ENCODE peak calls at places on chromosomes 12 and 14, in six cellular contexts. L is sigmoid colon, H is ecto neural progenitor cell, I is A549, Q is anterior cingulate cortex, N is hepatic stellate cell. R is an unnamed sample.

GRCh38 chr12:29556363-29556762 is 58.9 kb upstream of the OVCH1 start:
- DNase-seq in Q (no peak), I (no peak), H (no peak), N (no peak), L (no peak), R (no peak)

GRCh38 chr12:50764116-50764860 is 387 bp downstream of the ATF1 start:
- DNase-seq in N (peak; percentile 54), L (peak; percentile 72), H (no peak), I (peak; percentile 63), Q (peak; percentile 74), R (peak; percentile 77)

GRCh38 chr14:94906991-94907587 is 137.2 kb upstream of the GSC start:
- DNase-seq in Q (no peak), H (no peak), N (no peak), L (peak; percentile 45), I (no peak), R (no peak)

GRCh38 chr12:21485998-21486397 is 15.4 kb downstream of the RECQL start:
- DNase-seq in L (no peak), Q (no peak), I (no peak), N (no peak), H (no peak), R (no peak)

GRCh38 chr12:104535383-104535782 is 78.6 kb downstream of the CHST11 start:
- DNase-seq in Q (no peak), H (no peak), N (no peak), L (no peak), I (no peak), R (peak; percentile 31)

GRCh38 chr12:86621957-86622356 is 365.8 kb upstream of the MGAT4C start:
- DNase-seq in H (no peak), I (no peak), N (no peak), Q (no peak), L (no peak), R (no peak)

GRCh38 chr14:91009501-91010152 is 50.8 kb downstream of the RPS6KA5 start:
- DNase-seq in L (no peak), H (no peak), N (no peak), I (no peak), Q (no peak), R (no peak)

GRCh38 chr12:95239216-95239615 is 21.6 kb downstream of the VEZT start:
- DNase-seq in H (no peak), N (no peak), Q (no peak), I (no peak), L (no peak), R (no peak)

GRCh38 chr12:21656931-21657335 is 709 bp downstream of the LDHB start:
- DNase-seq in N (peak; percentile 14), H (peak; percentile 60), I (peak; percentile 56), Q (no peak), L (peak; percentile 71), R (peak; percentile 36)

GRCh38 chr12:120539303-120539702 is 5.1 kb downstream of the RNF10 start:
- DNase-seq in H (no peak), N (peak; percentile 27), I (peak; percentile 23), Q (no peak), L (peak; percentile 25), R (peak; percentile 38)

GRCh38 chr12:67698711-67699603 is 50.4 kb downstream of the DYRK2 start:
- DNase-seq in N (no peak), L (no peak), I (no peak), H (no peak), Q (no peak), R (peak; percentile 12)

GRCh38 chr12:128190614-128191013 is 76.4 kb upstream of the TMEM132C start:
- DNase-seq in I (no peak), L (no peak), N (no peak), H (peak; percentile 86), Q (peak; percentile 24), R (no peak)

GRCh38 chr12:2336409-2336829 is 283.6 kb downstream of the CACNA1C start:
- DNase-seq in Q (no peak), L (no peak), H (no peak), I (peak; percentile 37), N (peak; percentile 84), R (peak; percentile 80)

GRCh38 chr14:104115691-104116543 is 22.5 kb upstream of the KIF26A start:
- DNase-seq in Q (no peak), I (no peak), N (no peak), H (peak; percentile 44), L (no peak), R (no peak)

GRCh38 chr12:26304273-26304672 is 108.9 kb downstream of the SSPN start:
- DNase-seq in Q (no peak), L (no peak), N (no peak), H (no peak), I (no peak), R (no peak)

GRCh38 chr14:73810478-73811163 is 41.0 kb upstream of the PTGR2 start:
- DNase-seq in H (no peak), L (no peak), N (no peak), I (no peak), Q (no peak), R (no peak)

GRCh38 chr14:93004699-93005082 is 81.7 kb downstream of the CHGA start:
- DNase-seq in Q (no peak), L (no peak), N (no peak), H (no peak), I (no peak), R (no peak)

GRCh38 chr12:101501410-101502045 is 26.4 kb downstream of the SPIC start:
- DNase-seq in N (no peak), L (no peak), Q (no peak), I (no peak), H (no peak), R (no peak)

GRCh38 chr12:601976-602699 is 61.1 kb downstream of the NINJ2 start:
- DNase-seq in I (no peak), Q (no peak), L (peak; percentile 14), H (no peak), N (no peak), R (no peak)

GRCh38 chr12:15679146-15679545 is 110.0 kb downstream of the EPS8 start:
- DNase-seq in N (no peak), I (no peak), Q (no peak), L (no peak), H (no peak), R (peak; percentile 12)

GRCh38 chr12:121815221-121815620 is 11.4 kb downstream of the SETD1B start:
- DNase-seq in N (no peak), I (no peak), L (no peak), Q (no peak), H (no peak), R (no peak)

GRCh38 chr14:72256055-72256454 is 323.8 kb downstream of the RGS6 start:
- DNase-seq in I (no peak), N (no peak), L (no peak), H (no peak), Q (no peak), R (no peak)

GRCh38 chr14:100394886-100395672 is 71.9 kb downstream of the SLC25A47 start:
- DNase-seq in I (no peak), N (no peak), Q (no peak), L (peak; percentile 41), H (no peak), R (no peak)

GRCh38 chr12:71216725-71217579 is 59.2 kb upstream of the TSPAN8 start:
- DNase-seq in H (no peak), I (peak; percentile 45), N (peak; percentile 1), L (no peak), Q (no peak), R (peak; percentile 9)

GRCh38 chr12:125797421-125798175 is 732.4 kb downstream of the AACS start:
- DNase-seq in L (no peak), H (no peak), N (no peak), Q (no peak), I (peak; percentile 9), R (no peak)

GRCh38 chr14:25394791-25395391 is 344.9 kb upstream of the STXBP6 start:
- DNase-seq in I (no peak), N (no peak), L (no peak), Q (no peak), H (no peak), R (no peak)

GRCh38 chr12:123267335-123267920 is 4.2 kb downstream of the CDK2AP1 start:
- DNase-seq in N (no peak), I (no peak), L (no peak), Q (no peak), H (no peak), R (no peak)

GRCh38 chr12:53208877-53209463 is 1.9 kb upstream of the ITGB7 start:
- DNase-seq in L (no peak), H (no peak), Q (no peak), I (no peak), N (no peak), R (no peak)

GRCh38 chr12:66776974-66777373 is 98.1 kb upstream of the GRIP1 start:
- DNase-seq in H (no peak), I (no peak), L (no peak), Q (no peak), N (no peak), R (no peak)

GRCh38 chr12:29743801-29744200 is 39.9 kb downstream of the TMTC1 start:
- DNase-seq in N (peak; percentile 27), I (no peak), H (no peak), Q (no peak), L (no peak), R (peak; percentile 30)

GRCh38 chr14:91521058-91521721 is 11.1 kb upstream of the PPP4R3A start:
- DNase-seq in I (no peak), N (no peak), H (no peak), Q (no peak), L (no peak), R (no peak)

GRCh38 chr12:106248177-106248848 is 493 bp upstream of the CKAP4 start:
- DNase-seq in L (peak; percentile 85), Q (peak; percentile 39), I (peak; percentile 65), H (peak; percentile 90), N (peak; percentile 85), R (peak; percentile 74)

GRCh38 chr12:32087301-32087700 is 19.3 kb upstream of the BICD1 start:
- DNase-seq in H (no peak), L (no peak), Q (no peak), I (no peak), N (no peak), R (no peak)

GRCh38 chr14:78005325-78005724 is 164.8 kb upstream of the NRXN3 start:
- DNase-seq in Q (no peak), H (no peak), I (peak; percentile 57), N (no peak), L (no peak), R (no peak)

GRCh38 chr14:85766295-85766694 is 236.4 kb downstream of the FLRT2 start:
- DNase-seq in I (no peak), Q (no peak), L (no peak), H (no peak), N (no peak), R (no peak)

GRCh38 chr14:72932893-72933292 is 6.6 kb downstream of the DCAF4 start:
- DNase-seq in H (no peak), L (no peak), I (no peak), N (no peak), Q (no peak), R (no peak)

GRCh38 chr12:93060666-93061413 is 131.7 kb upstream of the EEA1 start:
- DNase-seq in L (peak; percentile 72), I (no peak), Q (peak; percentile 12), H (no peak), N (peak; percentile 25), R (peak; percentile 20)

GRCh38 chr14:70188608-70189540 is at the start of gene SLC8A3:
- DNase-seq in I (peak; percentile 40), N (peak; percentile 43), Q (peak; percentile 68), H (peak; percentile 79), L (no peak), R (peak; percentile 56)

GRCh38 chr14:54724772-54725325 is 157.9 kb downstream of the SAMD4A start:
- DNase-seq in N (no peak), H (no peak), L (no peak), I (no peak), Q (no peak), R (no peak)